ENCODE peak calls at places on chromosomes 5 and 9, in four cellular contexts. One of them, this sample, is unnamed.
A peak's percentile ranks its signal among the peaks of the same experiment; 100 is the strongest.

GRCh38 chr5:12023614-12024241 is 119.5 kb upstream of the CTNND2 start:
- DNase-seq in cardiac muscle cell: peak; percentile 70
- DNase-seq in tibial artery: no peak
- DNase-seq in colonic mucosa: no peak
- DNase-seq in this sample: no peak

GRCh38 chr9:122232907-122233306 is 4.2 kb upstream of the LHX6 start:
- DNase-seq in tibial artery: no peak
- DNase-seq in cardiac muscle cell: no peak
- DNase-seq in colonic mucosa: no peak
- DNase-seq in this sample: no peak

GRCh38 chr9:14687042-14687719 is 6.1 kb downstream of the ZDHHC21 start:
- DNase-seq in colonic mucosa: no peak
- DNase-seq in cardiac muscle cell: no peak
- DNase-seq in tibial artery: no peak
- DNase-seq in this sample: peak; percentile 39

GRCh38 chr9:87270241-87271234 is 227.1 kb upstream of the DAPK1 start:
- DNase-seq in cardiac muscle cell: no peak
- DNase-seq in tibial artery: peak; percentile 42
- DNase-seq in colonic mucosa: no peak
- DNase-seq in this sample: no peak

GRCh38 chr5:54270326-54270725 is 40.0 kb downstream of the ARL15 start:
- DNase-seq in tibial artery: no peak
- DNase-seq in cardiac muscle cell: no peak
- DNase-seq in colonic mucosa: no peak
- DNase-seq in this sample: no peak

GRCh38 chr5:112573441-112573840 is 154.4 kb upstream of the EPB41L4A start:
- DNase-seq in colonic mucosa: no peak
- DNase-seq in cardiac muscle cell: no peak
- DNase-seq in tibial artery: no peak
- DNase-seq in this sample: no peak

GRCh38 chr5:59830801-59831200 is 62.7 kb downstream of the PDE4D start:
- DNase-seq in cardiac muscle cell: no peak
- DNase-seq in colonic mucosa: no peak
- DNase-seq in tibial artery: no peak
- DNase-seq in this sample: no peak

GRCh38 chr9:24090566-24090965 is 264.5 kb upstream of the ELAVL2 start:
- DNase-seq in cardiac muscle cell: no peak
- DNase-seq in colonic mucosa: no peak
- DNase-seq in tibial artery: no peak
- DNase-seq in this sample: no peak

GRCh38 chr9:78158286-78158685 is 77.6 kb upstream of the CEP78 start:
- DNase-seq in cardiac muscle cell: no peak
- DNase-seq in tibial artery: no peak
- DNase-seq in colonic mucosa: no peak
- DNase-seq in this sample: no peak

GRCh38 chr5:150068961-150069618 is 17.3 kb downstream of the CSF1R start:
- DNase-seq in tibial artery: no peak
- DNase-seq in colonic mucosa: no peak
- DNase-seq in cardiac muscle cell: no peak
- DNase-seq in this sample: no peak

GRCh38 chr9:81798606-81799005 is 109.3 kb upstream of the TLE1 start:
- DNase-seq in tibial artery: no peak
- DNase-seq in cardiac muscle cell: no peak
- DNase-seq in colonic mucosa: no peak
- DNase-seq in this sample: no peak

GRCh38 chr5:66151491-66151890 is 7.4 kb downstream of the SREK1 start:
- DNase-seq in colonic mucosa: no peak
- DNase-seq in cardiac muscle cell: no peak
- DNase-seq in tibial artery: no peak
- DNase-seq in this sample: no peak

GRCh38 chr9:128145951-128146351 is 3.3 kb upstream of the LCN2 start:
- DNase-seq in cardiac muscle cell: no peak
- DNase-seq in tibial artery: no peak
- DNase-seq in colonic mucosa: no peak
- DNase-seq in this sample: no peak

GRCh38 chr5:45491368-45491767 is 204.8 kb downstream of the HCN1 start:
- DNase-seq in cardiac muscle cell: no peak
- DNase-seq in tibial artery: no peak
- DNase-seq in colonic mucosa: no peak
- DNase-seq in this sample: no peak

GRCh38 chr5:14146725-14147124 is 3.6 kb downstream of the TRIO start:
- DNase-seq in cardiac muscle cell: no peak
- DNase-seq in tibial artery: no peak
- DNase-seq in colonic mucosa: no peak
- DNase-seq in this sample: no peak
- H3K4me3 ChIP-seq in cardiac muscle cell: no peak overlapping the region
- H3K4me3 ChIP-seq in tibial artery: peak overlapping the region; percentile 91
- H3K4me3 ChIP-seq in colonic mucosa: no peak overlapping the region
- H3K4me3 ChIP-seq in this sample: no peak overlapping the region

DNA sequence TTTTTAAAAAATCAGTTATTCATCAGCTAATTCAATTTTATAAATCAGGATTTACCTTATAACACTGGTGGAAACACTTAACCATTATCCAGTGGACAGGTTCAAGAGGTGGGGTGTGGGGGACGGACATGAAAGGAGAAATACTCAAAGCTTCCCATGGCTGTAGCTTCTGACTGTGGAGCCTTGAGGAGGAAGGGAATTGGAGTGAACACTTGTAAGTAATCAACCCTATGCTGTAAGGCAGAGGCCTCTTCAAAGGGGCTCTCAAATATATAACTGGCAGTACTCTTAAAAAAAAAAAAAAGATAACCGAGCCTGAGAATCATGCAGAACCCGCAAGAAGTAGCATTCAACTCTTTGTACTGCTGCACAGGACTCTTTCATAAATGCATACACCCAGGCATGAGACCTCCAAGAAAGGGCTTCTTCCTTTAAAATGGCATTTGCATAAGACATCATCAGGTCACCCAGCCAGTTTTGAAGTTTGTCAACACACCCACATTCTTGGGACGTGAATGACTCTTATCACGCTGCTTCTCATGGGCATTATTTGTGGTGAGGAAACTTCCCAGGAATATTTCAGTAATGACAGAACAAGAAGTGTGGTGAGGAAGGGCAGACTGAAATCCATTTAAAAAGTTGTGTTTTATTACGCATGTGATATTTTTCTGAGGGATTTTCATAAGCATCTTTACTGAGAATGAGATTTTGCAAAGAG is 8.1 kb downstream of the OSMR start:
- DNase-seq in cardiac muscle cell: no peak
- DNase-seq in colonic mucosa: no peak
- DNase-seq in tibial artery: no peak
- DNase-seq in this sample: no peak
- H3K4me3 ChIP-seq in cardiac muscle cell: no peak overlapping the region
- H3K4me3 ChIP-seq in colonic mucosa: no peak overlapping the region
- H3K4me3 ChIP-seq in tibial artery: no peak overlapping the region
- H3K4me3 ChIP-seq in this sample: no peak overlapping the region

GRCh38 chr5:56763182-56763581 is 52.2 kb upstream of the MAP3K1 start:
- DNase-seq in colonic mucosa: no peak
- DNase-seq in tibial artery: no peak
- DNase-seq in cardiac muscle cell: no peak
- DNase-seq in this sample: no peak

GRCh38 chr5:56763711-56764466 is 51.5 kb upstream of the MAP3K1 start:
- DNase-seq in tibial artery: no peak
- DNase-seq in cardiac muscle cell: no peak
- DNase-seq in colonic mucosa: no peak
- DNase-seq in this sample: no peak

GRCh38 chr5:56761486-56761885 is 53.9 kb upstream of the MAP3K1 start:
- DNase-seq in cardiac muscle cell: no peak
- DNase-seq in colonic mucosa: no peak
- DNase-seq in tibial artery: no peak
- DNase-seq in this sample: no peak

GRCh38 chr5:56759521-56759920 is 55.8 kb upstream of the MAP3K1 start:
- DNase-seq in cardiac muscle cell: no peak
- DNase-seq in tibial artery: no peak
- DNase-seq in colonic mucosa: no peak
- DNase-seq in this sample: no peak

GRCh38 chr5:56760723-56761122 is 54.6 kb upstream of the MAP3K1 start:
- DNase-seq in colonic mucosa: no peak
- DNase-seq in cardiac muscle cell: no peak
- DNase-seq in tibial artery: no peak
- DNase-seq in this sample: no peak
- H3K4me3 ChIP-seq in colonic mucosa: no peak overlapping the region
- H3K4me3 ChIP-seq in cardiac muscle cell: no peak overlapping the region
- H3K4me3 ChIP-seq in tibial artery: no peak overlapping the region
- H3K4me3 ChIP-seq in this sample: no peak overlapping the region

DNA sequence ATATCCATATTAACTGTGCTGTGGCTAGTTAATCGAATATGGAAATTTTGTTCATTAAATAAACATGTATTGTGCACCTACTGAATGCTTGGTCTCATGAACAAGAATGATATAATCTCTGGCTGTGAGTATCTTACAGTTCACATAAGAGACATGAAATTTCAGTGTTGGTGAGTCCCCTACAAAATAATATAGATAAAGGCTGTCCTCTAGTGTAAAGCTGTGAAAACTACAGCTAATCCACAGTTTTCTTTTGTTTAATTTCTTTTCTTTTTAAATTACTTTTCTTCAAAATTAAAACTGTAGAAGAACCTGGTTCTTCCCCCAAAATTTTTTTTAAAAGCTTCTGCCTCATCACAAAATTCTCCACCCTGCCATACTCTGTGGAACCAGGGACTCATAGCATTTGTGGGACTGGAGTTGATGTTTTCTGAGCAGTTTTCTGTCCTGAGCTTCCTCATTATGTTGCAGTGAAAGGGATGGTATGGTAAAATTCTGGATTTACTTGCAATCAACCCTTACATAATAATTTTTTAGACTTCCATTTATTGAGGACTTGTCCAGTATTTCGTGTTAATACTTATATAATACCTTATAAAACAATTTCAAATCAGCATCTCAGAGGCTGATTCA is 135.0 kb downstream of the STK32A start:
- DNase-seq in cardiac muscle cell: no peak
- DNase-seq in tibial artery: no peak
- DNase-seq in colonic mucosa: no peak
- DNase-seq in this sample: no peak
- H3K4me3 ChIP-seq in cardiac muscle cell: no peak overlapping the region
- H3K4me3 ChIP-seq in tibial artery: no peak overlapping the region
- H3K4me3 ChIP-seq in colonic mucosa: no peak overlapping the region
- H3K4me3 ChIP-seq in this sample: peak overlapping the region; percentile 48

This sample was measured in aorta.